ENCODE peak calls at places on chromosome X, in four cellular contexts. One of them, this sample, is unnamed. For H3K4me1, the result is how much of the 10 kb centered on the place peaks cover.

GRCh38 chrX:68503830-68504229 is 5.0 kb downstream of the YIPF6 start:
- DNase-seq in effector memory CD4-positive, alpha-beta T cell: no peak
- DNase-seq in neuronal stem cell: no peak
- DNase-seq in A549: no peak
- DNase-seq in this sample: no peak

GRCh38 chrX:48703642-48704481 is 7.3 kb downstream of the SUV39H1 start:
- DNase-seq in effector memory CD4-positive, alpha-beta T cell: no peak
- DNase-seq in neuronal stem cell: no peak
- DNase-seq in A549: peak
- DNase-seq in this sample: no peak

GRCh38 chrX:19772759-19773623 is 114.4 kb downstream of the SH3KBP1 start:
- DNase-seq in effector memory CD4-positive, alpha-beta T cell: no peak
- DNase-seq in neuronal stem cell: no peak
- DNase-seq in A549: no peak
- DNase-seq in this sample: no peak

GRCh38 chrX:114071412-114071811 is 512.5 kb upstream of the HTR2C start:
- DNase-seq in effector memory CD4-positive, alpha-beta T cell: no peak
- DNase-seq in neuronal stem cell: no peak
- DNase-seq in A549: no peak
- DNase-seq in this sample: no peak

GRCh38 chrX:9122504-9123245 is 88.7 kb upstream of the FAM9B start:
- DNase-seq in effector memory CD4-positive, alpha-beta T cell: no peak
- DNase-seq in neuronal stem cell: no peak
- DNase-seq in A549: no peak
- DNase-seq in this sample: no peak

GRCh38 chrX:33339219-33339618 is 127.9 kb upstream of the DMD start:
- DNase-seq in effector memory CD4-positive, alpha-beta T cell: no peak
- DNase-seq in neuronal stem cell: no peak
- DNase-seq in A549: no peak
- DNase-seq in this sample: no peak

GRCh38 chrX:15781964-15782711 is 8.1 kb upstream of the ZRSR2 start:
- DNase-seq in effector memory CD4-positive, alpha-beta T cell: no peak
- DNase-seq in neuronal stem cell: no peak
- DNase-seq in A549: no peak
- DNase-seq in this sample: no peak

GRCh38 chrX:22033818-22034217 is 1.7 kb downstream of the PHEX start:
- DNase-seq in effector memory CD4-positive, alpha-beta T cell: no peak
- DNase-seq in neuronal stem cell: no peak
- DNase-seq in A549: no peak
- DNase-seq in this sample: no peak

GRCh38 chrX:153972368-153973126 is at the start of gene TMEM187:
- DNase-seq in effector memory CD4-positive, alpha-beta T cell: peak
- DNase-seq in neuronal stem cell: peak
- DNase-seq in A549: peak
- DNase-seq in this sample: peak

GRCh38 chrX:45849261-45849660 is 648.6 kb upstream of the DIPK2B start:
- DNase-seq in effector memory CD4-positive, alpha-beta T cell: no peak
- DNase-seq in neuronal stem cell: no peak
- DNase-seq in A549: peak
- DNase-seq in this sample: no peak

GRCh38 chrX:126551725-126552312 is 795 bp downstream of the DCAF12L1 start:
- DNase-seq in effector memory CD4-positive, alpha-beta T cell: no peak
- DNase-seq in neuronal stem cell: no peak
- DNase-seq in A549: no peak
- DNase-seq in this sample: no peak

GRCh38 chrX:149491812-149492211 is 13.3 kb downstream of the IDS start:
- DNase-seq in effector memory CD4-positive, alpha-beta T cell: no peak
- DNase-seq in neuronal stem cell: no peak
- DNase-seq in A549: no peak
- DNase-seq in this sample: no peak

GRCh38 chrX:29478336-29479069 is 736.9 kb upstream of the MAGEB2 start:
- DNase-seq in effector memory CD4-positive, alpha-beta T cell: no peak
- DNase-seq in neuronal stem cell: peak
- DNase-seq in A549: peak
- DNase-seq in this sample: no peak

GRCh38 chrX:142295190-142295589 is 90.1 kb upstream of the MAGEC2 start:
- DNase-seq in effector memory CD4-positive, alpha-beta T cell: no peak
- DNase-seq in neuronal stem cell: no peak
- DNase-seq in A549: no peak
- DNase-seq in this sample: no peak

GRCh38 chrX:18886344-18887161 is 97.4 kb downstream of the PHKA2 start:
- DNase-seq in effector memory CD4-positive, alpha-beta T cell: peak
- DNase-seq in neuronal stem cell: peak
- DNase-seq in A549: peak
- DNase-seq in this sample: peak

GRCh38 chrX:23953908-23954269 is 46.1 kb downstream of the CXorf58 start:
- DNase-seq in effector memory CD4-positive, alpha-beta T cell: no peak
- DNase-seq in neuronal stem cell: no peak
- DNase-seq in A549: no peak
- DNase-seq in this sample: no peak

GRCh38 chrX:145393702-145394235 is 146.5 kb downstream of the SPANXN1 start:
- DNase-seq in effector memory CD4-positive, alpha-beta T cell: no peak
- DNase-seq in neuronal stem cell: no peak
- DNase-seq in A549: no peak
- DNase-seq in this sample: no peak

GRCh38 chrX:70253377-70254062 is 6.5 kb downstream of the P2RY4 start:
- DNase-seq in effector memory CD4-positive, alpha-beta T cell: no peak
- DNase-seq in neuronal stem cell: no peak
- DNase-seq in A549: no peak
- DNase-seq in this sample: no peak

GRCh38 chrX:331145-331771 is 12.7 kb upstream of the GTPBP6 start:
- DNase-seq in effector memory CD4-positive, alpha-beta T cell: no peak
- DNase-seq in neuronal stem cell: no peak
- DNase-seq in A549: no peak
- DNase-seq in this sample: peak

GRCh38 chrX:68848189-68848940 is 19.5 kb downstream of the EFNB1 start:
- DNase-seq in effector memory CD4-positive, alpha-beta T cell: no peak
- DNase-seq in neuronal stem cell: no peak
- DNase-seq in A549: no peak
- DNase-seq in this sample: no peak

GRCh38 chrX:120213438-120214265 is 37.0 kb upstream of the ZBTB33 start:
- DNase-seq in effector memory CD4-positive, alpha-beta T cell: peak
- DNase-seq in neuronal stem cell: peak
- DNase-seq in A549: peak
- DNase-seq in this sample: no peak

GRCh38 chrX:1355800-1356148 is 19.2 kb downstream of the IL3RA start:
- DNase-seq in effector memory CD4-positive, alpha-beta T cell: no peak
- DNase-seq in neuronal stem cell: no peak
- DNase-seq in A549: no peak
- DNase-seq in this sample: no peak

GRCh38 chrX:47232803-47233332 is at the start of gene USP11:
- DNase-seq in effector memory CD4-positive, alpha-beta T cell: no peak
- DNase-seq in neuronal stem cell: no peak
- DNase-seq in A549: peak
- DNase-seq in this sample: no peak

GRCh38 chrX:115260330-115260729 is 26.4 kb upstream of the LRCH2 start:
- DNase-seq in effector memory CD4-positive, alpha-beta T cell: no peak
- DNase-seq in neuronal stem cell: no peak
- DNase-seq in A549: no peak
- DNase-seq in this sample: no peak

GRCh38 chrX:115255003-115255402 is 21.1 kb upstream of the LRCH2 start:
- DNase-seq in effector memory CD4-positive, alpha-beta T cell: no peak
- DNase-seq in neuronal stem cell: no peak
- DNase-seq in A549: no peak
- DNase-seq in this sample: no peak

GRCh38 chrX:115264009-115264408 is 25.5 kb upstream of the LUZP4 start:
- DNase-seq in effector memory CD4-positive, alpha-beta T cell: no peak
- DNase-seq in neuronal stem cell: no peak
- DNase-seq in A549: no peak
- DNase-seq in this sample: no peak

GRCh38 chrX:115261148-115261547 is 27.3 kb upstream of the LRCH2 start:
- DNase-seq in effector memory CD4-positive, alpha-beta T cell: no peak
- DNase-seq in neuronal stem cell: no peak
- DNase-seq in A549: no peak
- DNase-seq in this sample: no peak

DNA sequence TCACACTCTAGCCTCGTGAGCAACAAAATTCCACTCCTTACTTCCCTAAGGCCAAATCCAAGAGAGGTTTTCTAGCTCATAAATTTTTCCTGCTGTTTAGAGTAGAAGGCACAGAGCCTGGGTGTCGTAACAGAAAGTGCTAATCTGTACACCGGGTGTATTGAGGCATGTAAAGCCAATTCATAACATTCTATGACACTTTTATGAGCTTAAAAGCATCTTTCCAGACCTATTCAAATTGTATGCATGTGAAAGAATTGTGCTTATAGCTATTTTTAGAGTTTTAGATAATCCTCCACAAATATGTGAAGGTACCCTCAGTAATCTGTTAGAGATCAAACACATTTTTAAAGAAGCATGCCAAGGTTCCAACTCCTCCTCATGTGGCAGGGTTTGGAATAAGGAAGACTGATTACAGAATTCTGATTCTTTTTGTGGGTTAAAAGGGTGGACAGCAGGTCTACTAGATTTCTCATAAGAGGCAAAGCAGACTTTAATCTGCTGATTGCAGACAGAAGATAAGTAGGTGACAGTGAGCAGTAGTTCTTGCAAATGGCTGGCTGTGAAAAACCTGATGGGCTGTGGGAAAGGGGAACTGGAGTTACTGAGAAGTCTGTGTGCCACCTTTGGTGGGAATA is 25.5 kb upstream of the LRCH2 start:
- DNase-seq in effector memory CD4-positive, alpha-beta T cell: no peak
- DNase-seq in neuronal stem cell: no peak
- DNase-seq in A549: no peak
- DNase-seq in this sample: no peak
- H3K4me1 ChIP-seq in effector memory CD4-positive, alpha-beta T cell: under half
- H3K4me1 ChIP-seq in neuronal stem cell: under half
- H3K4me1 ChIP-seq in A549: under half
- H3K4me1 ChIP-seq in this sample: under half

DNA sequence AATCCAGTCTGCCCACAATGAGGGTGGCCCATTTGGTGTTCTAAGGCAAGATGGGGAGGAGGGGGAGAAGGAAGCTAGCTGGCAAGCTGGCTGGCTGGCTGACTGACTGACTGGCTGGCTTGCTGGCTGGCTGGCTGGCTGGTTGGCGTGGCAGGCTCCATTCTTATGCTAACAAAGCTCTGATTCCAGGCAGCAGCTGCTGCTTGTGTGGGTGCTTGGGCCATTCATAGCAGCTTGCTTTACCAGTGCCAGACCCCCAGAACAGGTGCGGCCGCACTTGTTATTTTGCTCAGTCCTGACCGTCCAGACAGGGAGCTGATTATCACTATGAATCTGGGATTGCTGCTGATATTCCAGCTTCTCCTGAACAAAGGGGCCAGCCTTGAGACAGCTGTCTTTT is 131.2 kb upstream of the PAK3 start:
- DNase-seq in effector memory CD4-positive, alpha-beta T cell: no peak
- DNase-seq in neuronal stem cell: peak
- DNase-seq in A549: no peak
- DNase-seq in this sample: no peak
- H3K27ac ChIP-seq in effector memory CD4-positive, alpha-beta T cell: no peak
- H3K27ac ChIP-seq in neuronal stem cell: peak
- H3K27ac ChIP-seq in A549: no peak
- H3K27ac ChIP-seq in this sample: no peak

DNA sequence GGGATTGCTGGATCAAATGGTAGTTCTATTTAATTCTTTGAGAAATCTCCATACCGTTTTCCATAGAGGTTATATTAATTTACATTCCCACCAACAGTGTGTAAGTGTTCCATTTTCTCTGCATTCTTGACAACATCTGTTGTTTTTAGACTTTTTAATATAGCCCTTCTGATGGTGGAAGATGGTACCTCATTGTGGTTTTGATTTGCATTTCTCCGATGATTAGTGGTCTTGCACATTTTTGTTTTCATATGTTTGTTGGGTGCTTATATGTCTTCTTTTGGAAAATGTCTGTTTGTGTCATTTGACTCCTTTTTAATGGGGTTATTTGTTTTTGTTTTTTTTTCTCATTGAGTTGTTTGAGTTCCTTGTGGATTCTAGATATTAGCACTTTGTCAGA is 75.3 kb upstream of the PUDP start:
- DNase-seq in effector memory CD4-positive, alpha-beta T cell: no peak
- DNase-seq in neuronal stem cell: no peak
- DNase-seq in A549: no peak
- DNase-seq in this sample: no peak
- H3K4me1 ChIP-seq in effector memory CD4-positive, alpha-beta T cell: under half
- H3K4me1 ChIP-seq in neuronal stem cell: under half
- H3K4me1 ChIP-seq in A549: under half
- H3K4me1 ChIP-seq in this sample: under half

GRCh38 chrX:132216283-132216682 is 3.0 kb downstream of the RAP2C start:
- DNase-seq in effector memory CD4-positive, alpha-beta T cell: no peak
- DNase-seq in neuronal stem cell: no peak
- DNase-seq in A549: no peak
- DNase-seq in this sample: no peak
- H3K27ac ChIP-seq in effector memory CD4-positive, alpha-beta T cell: peak
- H3K27ac ChIP-seq in neuronal stem cell: no peak
- H3K27ac ChIP-seq in A549: peak
- H3K27ac ChIP-seq in this sample: peak

DNA sequence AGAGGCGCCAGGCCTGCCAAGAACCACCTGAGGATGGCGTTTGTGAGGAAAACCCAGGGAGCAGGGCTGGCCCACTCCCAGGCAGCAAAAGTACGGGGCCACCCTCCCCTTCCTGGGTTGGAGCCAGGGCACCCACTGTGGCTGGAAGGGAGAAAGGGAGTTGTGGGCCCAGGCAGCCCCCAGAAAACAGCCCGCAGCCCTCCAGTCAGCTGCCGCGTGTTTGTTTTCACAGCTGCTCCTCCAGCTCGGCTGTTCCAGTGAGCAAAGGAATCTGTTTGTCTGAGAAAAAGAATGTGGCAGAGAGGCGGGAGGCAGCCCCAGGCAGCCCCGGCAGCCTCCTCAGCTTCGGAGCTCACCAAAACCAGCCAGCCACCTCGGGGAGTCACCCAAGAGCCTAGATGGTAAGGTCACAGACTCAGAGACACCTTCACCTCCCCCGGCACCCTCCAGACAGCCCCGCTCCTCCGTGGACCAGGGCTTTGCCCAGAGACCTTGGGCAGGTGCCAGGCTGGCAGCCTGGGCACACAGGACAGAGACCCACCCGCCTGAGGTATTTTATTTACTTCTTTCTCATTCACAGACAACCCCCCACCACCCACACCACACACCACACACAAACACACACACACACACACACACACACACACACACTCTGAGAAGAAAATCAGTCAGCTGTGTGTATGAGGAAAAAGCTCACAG is 338.1 kb downstream of the BCOR start:
- DNase-seq in effector memory CD4-positive, alpha-beta T cell: no peak
- DNase-seq in neuronal stem cell: no peak
- DNase-seq in A549: peak
- DNase-seq in this sample: peak
- H3K4me1 ChIP-seq in effector memory CD4-positive, alpha-beta T cell: under half
- H3K4me1 ChIP-seq in neuronal stem cell: under half
- H3K4me1 ChIP-seq in A549: half or more
- H3K4me1 ChIP-seq in this sample: under half

GRCh38 chrX:135429429-135429828 is 7.7 kb downstream of the SMIM10L2A start:
- DNase-seq in effector memory CD4-positive, alpha-beta T cell: no peak
- DNase-seq in neuronal stem cell: no peak
- DNase-seq in A549: no peak
- DNase-seq in this sample: no peak

GRCh38 chrX:135424469-135424868 is 2.7 kb downstream of the SMIM10L2A start:
- DNase-seq in effector memory CD4-positive, alpha-beta T cell: no peak
- DNase-seq in neuronal stem cell: no peak
- DNase-seq in A549: no peak
- DNase-seq in this sample: no peak

GRCh38 chrX:135421932-135422809 is at the start of gene SMIM10L2A:
- DNase-seq in effector memory CD4-positive, alpha-beta T cell: no peak
- DNase-seq in neuronal stem cell: no peak
- DNase-seq in A549: no peak
- DNase-seq in this sample: no peak

GRCh38 chrX:135425026-135425425 is 3.3 kb downstream of the SMIM10L2A start:
- DNase-seq in effector memory CD4-positive, alpha-beta T cell: no peak
- DNase-seq in neuronal stem cell: no peak
- DNase-seq in A549: no peak
- DNase-seq in this sample: no peak

GRCh38 chrX:135425566-135425965 is 3.8 kb downstream of the SMIM10L2A start:
- DNase-seq in effector memory CD4-positive, alpha-beta T cell: no peak
- DNase-seq in neuronal stem cell: no peak
- DNase-seq in A549: no peak
- DNase-seq in this sample: no peak
- H3K27ac ChIP-seq in effector memory CD4-positive, alpha-beta T cell: no peak
- H3K27ac ChIP-seq in neuronal stem cell: no peak
- H3K27ac ChIP-seq in A549: no peak
- H3K27ac ChIP-seq in this sample: no peak

This sample was measured in left ventricle myocardium inferior.